ENCODE peak calls at places on chromosome 9, in six cellular contexts. One of them, this sample, is unnamed.

GRCh38 chr9:97445119-97445701 is 33.3 kb downstream of the TDRD7 start:
- DNase-seq in foreskin fibroblast: no peak
- DNase-seq in WTC11: no peak
- DNase-seq in GM12878: no peak
- DNase-seq in right atrium auricular region: no peak
- DNase-seq in colonic mucosa: no peak
- DNase-seq in this sample: no peak

GRCh38 chr9:136201174-136201573 is 3.8 kb downstream of the LHX3 start:
- DNase-seq in foreskin fibroblast: no peak
- DNase-seq in WTC11: no peak
- DNase-seq in GM12878: no peak
- DNase-seq in right atrium auricular region: no peak
- DNase-seq in colonic mucosa: no peak
- DNase-seq in this sample: no peak

GRCh38 chr9:135791431-135792267 is 89.7 kb downstream of the KCNT1 start:
- DNase-seq in foreskin fibroblast: no peak
- DNase-seq in WTC11: no peak
- DNase-seq in GM12878: no peak
- DNase-seq in right atrium auricular region: no peak
- DNase-seq in colonic mucosa: no peak
- DNase-seq in this sample: no peak

GRCh38 chr9:108580021-108580439 is 275.8 kb downstream of the ACTL7B start:
- DNase-seq in foreskin fibroblast: peak
- DNase-seq in WTC11: no peak
- DNase-seq in GM12878: no peak
- DNase-seq in right atrium auricular region: no peak
- DNase-seq in colonic mucosa: peak
- DNase-seq in this sample: no peak

GRCh38 chr9:36317766-36318165 is 59.5 kb upstream of the GNE start:
- DNase-seq in foreskin fibroblast: no peak
- DNase-seq in WTC11: peak
- DNase-seq in GM12878: no peak
- DNase-seq in right atrium auricular region: no peak
- DNase-seq in colonic mucosa: peak
- DNase-seq in this sample: no peak

GRCh38 chr9:19358691-19359090 is 21.3 kb downstream of the RPS6 start:
- DNase-seq in foreskin fibroblast: no peak
- DNase-seq in WTC11: no peak
- DNase-seq in GM12878: no peak
- DNase-seq in right atrium auricular region: no peak
- DNase-seq in colonic mucosa: no peak
- DNase-seq in this sample: no peak

GRCh38 chr9:87401681-87402080 is 96.0 kb upstream of the DAPK1 start:
- DNase-seq in foreskin fibroblast: no peak
- DNase-seq in WTC11: no peak
- DNase-seq in GM12878: no peak
- DNase-seq in right atrium auricular region: no peak
- DNase-seq in colonic mucosa: no peak
- DNase-seq in this sample: no peak

GRCh38 chr9:124282442-124283231 is 24.9 kb downstream of the NEK6 start:
- DNase-seq in foreskin fibroblast: no peak
- DNase-seq in WTC11: no peak
- DNase-seq in GM12878: no peak
- DNase-seq in right atrium auricular region: peak
- DNase-seq in colonic mucosa: peak
- DNase-seq in this sample: peak

GRCh38 chr9:136118061-136118366 is 661 bp downstream of the TMEM250 start:
- DNase-seq in foreskin fibroblast: no peak
- DNase-seq in WTC11: no peak
- DNase-seq in GM12878: no peak
- DNase-seq in right atrium auricular region: no peak
- DNase-seq in colonic mucosa: no peak
- DNase-seq in this sample: no peak

GRCh38 chr9:35791321-35791921 is at the start of gene NPR2:
- DNase-seq in foreskin fibroblast: peak
- DNase-seq in WTC11: peak
- DNase-seq in GM12878: no peak
- DNase-seq in right atrium auricular region: no peak
- DNase-seq in colonic mucosa: no peak
- DNase-seq in this sample: no peak

DNA sequence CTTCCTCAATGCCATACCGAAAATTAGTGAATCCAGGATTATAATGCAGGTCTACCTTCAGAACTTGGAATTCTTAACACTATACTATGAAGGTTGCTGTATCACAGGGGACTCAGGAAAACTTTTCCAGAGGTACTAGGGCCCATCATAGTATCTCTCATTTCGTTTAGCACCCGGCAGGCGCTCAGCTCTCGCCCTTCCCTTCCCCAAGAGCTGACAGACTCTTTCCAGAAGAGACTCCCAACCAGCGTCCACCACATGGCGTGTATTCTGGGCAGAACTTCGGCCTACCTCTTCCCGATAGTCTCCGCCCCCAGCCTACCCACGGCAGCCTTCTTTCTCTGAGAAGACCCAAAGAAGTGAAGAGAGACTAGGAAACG is 271 bp downstream of the NOL8 start:
- DNase-seq in foreskin fibroblast: peak
- DNase-seq in WTC11: no peak
- DNase-seq in GM12878: no peak
- DNase-seq in right atrium auricular region: no peak
- DNase-seq in colonic mucosa: no peak
- DNase-seq in this sample: peak
- TF ChIP-seq CTCF in foreskin fibroblast: no peak
- TF ChIP-seq CTCF in WTC11: no peak
- TF ChIP-seq CTCF in GM12878: no peak
- TF ChIP-seq CTCF in right atrium auricular region: no peak
- TF ChIP-seq CTCF in colonic mucosa: no peak
- TF ChIP-seq CTCF in this sample: no peak

GRCh38 chr9:107137495-107138202 is 145.4 kb upstream of the RAD23B start:
- DNase-seq in foreskin fibroblast: no peak
- DNase-seq in WTC11: no peak
- DNase-seq in GM12878: no peak
- DNase-seq in right atrium auricular region: no peak
- DNase-seq in colonic mucosa: peak
- DNase-seq in this sample: no peak
- TF ChIP-seq CTCF in foreskin fibroblast: peak
- TF ChIP-seq CTCF in WTC11: peak
- TF ChIP-seq CTCF in GM12878: peak
- TF ChIP-seq CTCF in right atrium auricular region: peak
- TF ChIP-seq CTCF in colonic mucosa: peak
- TF ChIP-seq CTCF in this sample: no peak

DNA sequence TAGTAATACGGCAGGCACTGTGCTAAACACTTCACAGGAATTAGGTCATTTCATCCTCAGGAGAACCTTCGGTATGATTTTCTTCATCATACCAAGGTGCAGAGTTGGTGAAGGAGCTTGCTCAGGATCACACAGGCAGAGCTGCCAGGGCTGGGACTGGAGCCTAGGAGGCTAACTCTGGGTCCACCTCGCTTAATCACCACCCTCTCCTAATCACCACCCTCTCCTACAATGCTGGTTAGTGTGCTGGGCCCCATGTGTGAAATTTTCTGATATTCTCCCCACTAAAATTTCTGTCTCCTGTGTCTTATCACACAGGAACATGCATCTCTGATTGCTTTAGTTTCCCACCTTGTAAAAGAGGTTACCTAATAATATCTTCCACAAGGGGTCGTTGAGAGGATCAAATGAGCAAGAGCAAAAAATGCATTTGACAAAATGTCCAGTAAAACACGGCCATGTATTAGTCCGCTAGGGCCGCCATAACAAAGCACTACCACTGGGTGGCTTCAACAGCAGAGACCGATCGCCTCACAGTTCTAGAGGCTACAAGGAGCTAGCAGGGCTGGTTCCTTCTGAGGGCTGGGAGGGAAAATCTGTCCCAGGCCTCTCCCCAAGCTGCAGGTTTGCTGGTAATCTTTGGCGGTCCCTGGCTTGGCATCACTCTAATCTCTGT is 128.2 kb upstream of the NFIB start:
- DNase-seq in foreskin fibroblast: no peak
- DNase-seq in WTC11: peak
- DNase-seq in GM12878: no peak
- DNase-seq in right atrium auricular region: no peak
- DNase-seq in colonic mucosa: no peak
- DNase-seq in this sample: no peak
- TF ChIP-seq CTCF in foreskin fibroblast: peak
- TF ChIP-seq CTCF in WTC11: peak
- TF ChIP-seq CTCF in GM12878: peak
- TF ChIP-seq CTCF in right atrium auricular region: no peak
- TF ChIP-seq CTCF in colonic mucosa: no peak
- TF ChIP-seq CTCF in this sample: no peak

GRCh38 chr9:34069831-34070230 is 21.1 kb upstream of the UBAP2 start:
- DNase-seq in foreskin fibroblast: no peak
- DNase-seq in WTC11: no peak
- DNase-seq in GM12878: no peak
- DNase-seq in right atrium auricular region: no peak
- DNase-seq in colonic mucosa: no peak
- DNase-seq in this sample: no peak

GRCh38 chr9:34072868-34073590 is 24.3 kb upstream of the UBAP2 start:
- DNase-seq in foreskin fibroblast: peak
- DNase-seq in WTC11: no peak
- DNase-seq in GM12878: no peak
- DNase-seq in right atrium auricular region: no peak
- DNase-seq in colonic mucosa: peak
- DNase-seq in this sample: no peak

GRCh38 chr9:34072410-34072809 is 23.7 kb upstream of the UBAP2 start:
- DNase-seq in foreskin fibroblast: no peak
- DNase-seq in WTC11: no peak
- DNase-seq in GM12878: no peak
- DNase-seq in right atrium auricular region: no peak
- DNase-seq in colonic mucosa: no peak
- DNase-seq in this sample: no peak

DNA sequence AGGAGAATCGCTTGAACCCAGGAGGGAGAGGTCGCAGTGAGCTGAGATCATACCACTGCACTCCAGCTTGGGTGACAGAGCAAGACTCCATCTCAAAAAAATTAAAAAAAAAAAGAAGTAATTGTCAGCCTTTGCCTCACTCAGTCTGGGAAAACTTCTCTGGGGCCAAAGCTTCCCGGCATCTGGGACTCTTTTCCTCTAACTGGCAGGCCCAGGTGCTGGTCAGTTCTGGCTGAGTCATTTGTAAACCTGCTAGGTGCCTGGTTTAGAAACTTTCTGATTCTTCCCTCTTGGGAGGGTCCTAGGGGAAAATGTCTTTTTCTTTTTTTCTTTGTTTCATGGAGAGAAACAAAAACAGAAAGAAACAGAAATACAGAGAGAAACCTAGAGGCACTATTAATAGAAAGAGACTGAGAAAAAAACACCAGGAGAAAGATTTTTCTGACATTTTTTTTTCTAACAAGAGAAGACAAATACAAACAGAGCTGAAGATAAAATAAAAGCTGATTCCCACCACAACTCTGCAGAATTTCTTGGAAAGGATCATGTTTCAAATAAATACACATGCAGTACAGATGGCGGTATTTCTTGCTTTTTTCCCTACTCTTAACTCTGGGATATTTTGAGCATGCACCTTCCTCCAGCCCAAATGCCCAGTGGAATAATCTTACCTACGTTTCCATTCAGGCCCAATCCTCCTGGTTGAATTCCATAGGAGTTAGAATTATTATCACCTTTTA is 22.1 kb upstream of the UBAP2 start:
- DNase-seq in foreskin fibroblast: no peak
- DNase-seq in WTC11: no peak
- DNase-seq in GM12878: no peak
- DNase-seq in right atrium auricular region: no peak
- DNase-seq in colonic mucosa: no peak
- DNase-seq in this sample: no peak
- TF ChIP-seq CTCF in foreskin fibroblast: no peak
- TF ChIP-seq CTCF in WTC11: no peak
- TF ChIP-seq CTCF in GM12878: no peak
- TF ChIP-seq CTCF in right atrium auricular region: no peak
- TF ChIP-seq CTCF in colonic mucosa: no peak
- TF ChIP-seq CTCF in this sample: no peak

GRCh38 chr9:78326564-78326963 is 29.6 kb downstream of the PSAT1 start:
- DNase-seq in foreskin fibroblast: no peak
- DNase-seq in WTC11: no peak
- DNase-seq in GM12878: no peak
- DNase-seq in right atrium auricular region: no peak
- DNase-seq in colonic mucosa: no peak
- DNase-seq in this sample: no peak
- TF ChIP-seq CTCF in foreskin fibroblast: no peak
- TF ChIP-seq CTCF in WTC11: no peak
- TF ChIP-seq CTCF in GM12878: no peak
- TF ChIP-seq CTCF in right atrium auricular region: no peak
- TF ChIP-seq CTCF in colonic mucosa: no peak
- TF ChIP-seq CTCF in this sample: no peak

GRCh38 chr9:70419546-70420266 is 5.2 kb upstream of the KLF9 start:
- DNase-seq in foreskin fibroblast: peak
- DNase-seq in WTC11: peak
- DNase-seq in GM12878: peak
- DNase-seq in right atrium auricular region: peak
- DNase-seq in colonic mucosa: peak
- DNase-seq in this sample: peak
- TF ChIP-seq CTCF in foreskin fibroblast: no peak
- TF ChIP-seq CTCF in WTC11: no peak
- TF ChIP-seq CTCF in GM12878: no peak
- TF ChIP-seq CTCF in right atrium auricular region: no peak
- TF ChIP-seq CTCF in colonic mucosa: no peak
- TF ChIP-seq CTCF in this sample: no peak

GRCh38 chr9:82467478-82467877 is 478.9 kb downstream of the SPATA31D1 start:
- DNase-seq in foreskin fibroblast: no peak
- DNase-seq in WTC11: no peak
- DNase-seq in GM12878: no peak
- DNase-seq in right atrium auricular region: no peak
- DNase-seq in colonic mucosa: no peak
- DNase-seq in this sample: no peak
- TF ChIP-seq CTCF in foreskin fibroblast: no peak
- TF ChIP-seq CTCF in WTC11: no peak
- TF ChIP-seq CTCF in GM12878: no peak
- TF ChIP-seq CTCF in right atrium auricular region: no peak
- TF ChIP-seq CTCF in colonic mucosa: no peak
- TF ChIP-seq CTCF in this sample: no peak

This sample was measured in omental fat pad.